ENCODE peak calls at places on chromosomes 5 and 9, in six cellular contexts. H is neural crest cell, P is GM12865, E is bronchial epithelial cell, R is endothelial cell, T is type B pancreatic cell. B is an unnamed sample.

GRCh38 chr9:93004561-93004960 is 53.9 kb upstream of the SUSD3 start:
- DNase-seq in T (no peak), P (no peak), H (no peak), R (no peak), E (no peak), B (no peak)

GRCh38 chr5:147098233-147098790 is 136.5 kb upstream of the STK32A start:
- DNase-seq in E (peak; percentile 56), R (peak; percentile 47), P (peak; percentile 46), H (peak; percentile 51), T (no peak), B (no peak)

GRCh38 chr5:25858019-25858418 is 1180.4 kb downstream of the CDH9 start:
- DNase-seq in T (no peak), R (peak; percentile 16), P (no peak), H (no peak), E (no peak), B (no peak)

GRCh38 chr9:82570226-82570625 is 492.7 kb downstream of the RASEF start:
- DNase-seq in H (no peak), E (peak; percentile 20), R (no peak), T (no peak), P (no peak), B (no peak)

GRCh38 chr9:75274781-75275180 is 186.5 kb downstream of the OSTF1 start:
- DNase-seq in H (no peak), R (no peak), P (no peak), E (no peak), T (no peak), B (no peak)

GRCh38 chr9:69922646-69923045 is 102.0 kb downstream of the CFAP95 start:
- DNase-seq in T (no peak), P (no peak), E (no peak), R (no peak), H (no peak), B (no peak)

GRCh38 chr9:135587658-135588057 is 26.1 kb downstream of the PAEP start:
- DNase-seq in P (no peak), T (peak; percentile 40), H (no peak), E (no peak), R (no peak), B (no peak)

GRCh38 chr5:117065161-117065560 is 490.5 kb upstream of the SEMA6A start:
- DNase-seq in P (no peak), E (no peak), H (no peak), R (no peak), T (no peak), B (no peak)

GRCh38 chr9:132514821-132515220 is 67.6 kb upstream of the BARHL1 start:
- DNase-seq in E (no peak), T (no peak), H (no peak), R (no peak), P (no peak), B (no peak)

GRCh38 chr9:113985968-113986585 is 92.0 kb downstream of the AMBP start:
- DNase-seq in E (peak; percentile 11), H (no peak), P (no peak), T (no peak), R (no peak), B (no peak)

GRCh38 chr5:126248611-126249010 is 174.6 kb upstream of the GRAMD2B start:
- DNase-seq in R (no peak), H (no peak), P (no peak), T (no peak), E (no peak), B (no peak)

GRCh38 chr9:108184941-108185340 is 670.8 kb downstream of the ACTL7B start:
- DNase-seq in P (no peak), R (no peak), H (no peak), T (no peak), E (peak; percentile 90), B (no peak)

GRCh38 chr5:140011297-140011802 is 31.7 kb downstream of the NRG2 start:
- DNase-seq in E (peak; percentile 65), P (peak; percentile 92), T (no peak), R (no peak), H (no peak), B (no peak)

GRCh38 chr5:126490167-126490937 is 67.1 kb downstream of the GRAMD2B start:
- DNase-seq in H (peak; percentile 14), P (no peak), T (no peak), R (no peak), E (no peak), B (no peak)

GRCh38 chr5:14595189-14595588 is 13.6 kb downstream of the OTULINL start:
- DNase-seq in R (no peak), E (no peak), H (no peak), P (peak; percentile 82), T (no peak), B (no peak)

GRCh38 chr9:94212531-94212930 is 46.6 kb upstream of the ZNF169 start:
- DNase-seq in H (no peak), R (no peak), T (no peak), E (no peak), P (no peak), B (no peak)

GRCh38 chr9:107007361-107007760 is 144.4 kb downstream of the ZNF462 start:
- DNase-seq in R (no peak), E (no peak), H (no peak), P (no peak), T (no peak), B (no peak)

GRCh38 chr5:38453921-38454320 is 102.5 kb downstream of the LIFR start:
- DNase-seq in R (no peak), T (peak; percentile 50), E (no peak), P (no peak), H (no peak), B (no peak)

GRCh38 chr9:105415344-105415980 is 32.4 kb upstream of the FSD1L start:
- DNase-seq in T (no peak), P (peak; percentile 79), E (peak; percentile 39), R (peak; percentile 66), H (peak; percentile 75), B (peak; percentile 42)

GRCh38 chr9:68905129-68905528 is 108.8 kb downstream of the PRKACG start:
- DNase-seq in P (no peak), R (no peak), T (no peak), E (no peak), H (no peak), B (no peak)

GRCh38 chr9:109781086-109781485 is 1.1 kb downstream of the PALM2AKAP2 start:
- DNase-seq in R (no peak), P (no peak), T (no peak), H (no peak), E (no peak), B (no peak)

GRCh38 chr9:136091582-136092352 is 3.3 kb downstream of the NACC2 start:
- DNase-seq in P (no peak), T (no peak), E (no peak), R (no peak), H (no peak), B (no peak)

GRCh38 chr5:93925321-93925720 is 183.9 kb upstream of the POU5F2 start:
- DNase-seq in P (no peak), T (no peak), E (peak; percentile 94), H (no peak), R (no peak), B (no peak)

GRCh38 chr5:17379188-17379951 is 118.7 kb upstream of the TAF11L2 start:
- DNase-seq in E (no peak), P (no peak), R (no peak), H (no peak), T (no peak), B (no peak)

GRCh38 chr9:33623658-33624586 is 99.9 kb downstream of the ANKRD18B start:
- DNase-seq in H (peak; percentile 71), P (peak; percentile 78), E (peak; percentile 78), R (peak; percentile 72), T (no peak), B (peak; percentile 55)

GRCh38 chr9:107141967-107142366 is 141.1 kb upstream of the RAD23B start:
- DNase-seq in H (no peak), T (no peak), P (peak; percentile 28), E (peak; percentile 22), R (no peak), B (no peak)

GRCh38 chr9:127077658-127077975 is 44.8 kb downstream of the ANGPTL2 start:
- DNase-seq in P (no peak), R (no peak), T (peak; percentile 48), E (no peak), H (no peak), B (no peak)

GRCh38 chr9:93682155-93682968 is 106.0 kb downstream of the PHF2 start:
- DNase-seq in R (peak; percentile 89), E (peak; percentile 28), H (peak; percentile 77), P (peak; percentile 53), T (peak; percentile 82), B (peak; percentile 19)

GRCh38 chr5:55650391-55650790 is 61.7 kb downstream of the SLC38A9 start:
- DNase-seq in P (no peak), H (no peak), E (no peak), R (no peak), T (no peak), B (no peak)

GRCh38 chr9:133995012-133995896 is 3.1 kb upstream of the VAV2 start:
- DNase-seq in E (no peak), H (no peak), T (no peak), R (no peak), P (peak; percentile 44), B (no peak)
- TF ChIP-seq CTCF in E (peak; percentile 33), H (no peak), T (no peak), R (no peak), P (peak; percentile 23), B (no peak)

DNA sequence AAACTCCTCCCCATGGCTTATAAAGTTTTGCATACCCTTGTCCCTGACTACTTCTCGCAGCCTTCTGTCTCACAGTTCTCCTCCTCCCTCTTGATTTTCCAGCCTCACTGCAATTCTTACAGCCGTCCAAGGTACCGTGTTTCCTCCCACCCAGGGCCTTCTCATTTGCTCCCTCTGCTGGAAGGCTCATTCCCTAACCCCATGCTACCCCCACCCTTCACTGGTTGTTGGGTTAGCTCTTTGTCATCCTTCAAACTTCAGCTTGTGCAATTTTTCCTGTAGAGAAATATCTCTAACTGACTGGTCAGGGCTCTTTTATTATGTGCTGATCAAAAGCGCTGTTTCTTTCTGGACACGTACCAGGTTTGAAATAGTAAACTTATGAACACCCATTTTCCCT is 329.2 kb downstream of the EBF1 start:
- DNase-seq in H (no peak), T (no peak), R (peak; percentile 20), P (peak; percentile 13), E (peak; percentile 9), B (no peak)
- TF ChIP-seq CTCF in H (peak; percentile 21), T (peak; percentile 49), R (peak; percentile 25), P (no peak), E (peak; percentile 24), B (no peak)

GRCh38 chr5:141149812-141150211 is at the start of gene PCDHB6:
- DNase-seq in R (no peak), E (peak; percentile 13), H (no peak), T (no peak), P (no peak), B (no peak)
- TF ChIP-seq CTCF in R (no peak), E (no peak), H (no peak), T (no peak), P (no peak), B (no peak)

GRCh38 chr5:78063495-78063894 is 231.0 kb downstream of the AP3B1 start:
- DNase-seq in R (no peak), H (no peak), T (no peak), P (no peak), E (no peak), B (no peak)

GRCh38 chr5:78060421-78060820 is 234.1 kb downstream of the AP3B1 start:
- DNase-seq in T (no peak), P (no peak), R (no peak), H (no peak), E (peak; percentile 15), B (no peak)

GRCh38 chr5:78062645-78063044 is 231.9 kb downstream of the AP3B1 start:
- DNase-seq in E (no peak), R (no peak), P (no peak), H (no peak), T (no peak), B (no peak)

GRCh38 chr5:78065663-78066062 is 228.8 kb downstream of the AP3B1 start:
- DNase-seq in H (no peak), R (peak; percentile 7), E (no peak), T (no peak), P (peak; percentile 30), B (no peak)

GRCh38 chr5:78065073-78065472 is 229.4 kb downstream of the AP3B1 start:
- DNase-seq in P (no peak), R (no peak), H (no peak), T (no peak), E (no peak), B (no peak)
- TF ChIP-seq CTCF in P (no peak), R (no peak), H (no peak), T (no peak), E (no peak), B (no peak)